ENCODE peak calls at places on chromosome 13, in five cellular contexts. Y, R, W, X and O are unnamed samples.

GRCh38 chr13:42266464-42266863 is 5.5 kb upstream of the AKAP11 start:
- DNase-seq in Y (peak), R (no peak), W (peak), X (peak), O (no peak)

GRCh38 chr13:79482271-79482970 is 1.5 kb downstream of the NDFIP2 start:
- DNase-seq in Y (peak), R (no peak), W (no peak), X (peak), O (no peak)

GRCh38 chr13:93736909-93737308 is 510.3 kb downstream of the GPC6 start:
- DNase-seq in Y (no peak), R (no peak), W (no peak), X (no peak), O (no peak)

GRCh38 chr13:46386996-46387851 is at the start of gene RUBCNL:
- DNase-seq in Y (no peak), R (peak), W (peak), X (peak), O (peak)

GRCh38 chr13:111909971-111910671 is 156.8 kb upstream of the SOX1 start:
- DNase-seq in Y (no peak), R (no peak), W (no peak), X (no peak), O (no peak)

GRCh38 chr13:21979156-21979819 is 308.4 kb downstream of the FGF9 start:
- DNase-seq in Y (no peak), R (no peak), W (no peak), X (peak), O (no peak)

GRCh38 chr13:23567792-23568480 is 2.3 kb upstream of the TNFRSF19 start:
- DNase-seq in Y (no peak), R (no peak), W (no peak), X (no peak), O (no peak)

GRCh38 chr13:69423844-69424243 is 683.8 kb upstream of the ATXN8OS start:
- DNase-seq in Y (no peak), R (no peak), W (no peak), X (no peak), O (no peak)

GRCh38 chr13:62014299-62014698 is 598.6 kb upstream of the PCDH20 start:
- DNase-seq in Y (no peak), R (no peak), W (peak), X (no peak), O (peak)

GRCh38 chr13:50132937-50133276 is 117.7 kb downstream of the KCNRG start:
- DNase-seq in Y (no peak), R (no peak), W (no peak), X (no peak), O (no peak)

GRCh38 chr13:112842343-112842856 is 126.6 kb upstream of the MCF2L start:
- DNase-seq in Y (peak), R (peak), W (peak), X (no peak), O (no peak)

GRCh38 chr13:44396963-44397580 is 23.4 kb downstream of the SERP2 start:
- DNase-seq in Y (peak), R (no peak), W (no peak), X (no peak), O (no peak)

GRCh38 chr13:25783480-25784081 is 268.2 kb downstream of the SHISA2 start:
- DNase-seq in Y (no peak), R (no peak), W (no peak), X (no peak), O (peak)

GRCh38 chr13:95075506-95075905 is 225.7 kb downstream of the ABCC4 start:
- DNase-seq in Y (no peak), R (no peak), W (no peak), X (no peak), O (no peak)

GRCh38 chr13:52949744-52950143 is 78.9 kb upstream of the OLFM4 start:
- DNase-seq in Y (no peak), R (no peak), W (no peak), X (no peak), O (no peak)

GRCh38 chr13:50713849-50714248 is 129.6 kb downstream of the DLEU7 start:
- DNase-seq in Y (peak), R (no peak), W (peak), X (peak), O (no peak)

GRCh38 chr13:62296812-62297211 is 881.2 kb upstream of the PCDH20 start:
- DNase-seq in Y (no peak), R (no peak), W (no peak), X (no peak), O (no peak)

GRCh38 chr13:109135018-109135417 is 505.6 kb downstream of the MYO16 start:
- DNase-seq in Y (no peak), R (no peak), W (no peak), X (no peak), O (no peak)

GRCh38 chr13:29547135-29547534 is 48.4 kb downstream of the SLC7A1 start:
- DNase-seq in Y (peak), R (peak), W (no peak), X (no peak), O (no peak)

GRCh38 chr13:85277753-85278152 is 521.5 kb downstream of the SLITRK6 start:
- DNase-seq in Y (peak), R (no peak), W (peak), X (no peak), O (no peak)

GRCh38 chr13:24906268-24906667 is 142.3 kb downstream of the RNF17 start:
- DNase-seq in Y (no peak), R (no peak), W (no peak), X (no peak), O (no peak)

GRCh38 chr13:110689711-110690110 is 16.2 kb downstream of the CARS2 start:
- DNase-seq in Y (no peak), R (no peak), W (no peak), X (no peak), O (no peak)